ENCODE peak calls at places on chromosome 22, in seven cellular contexts. Y, L, B, V, O, X and I are unnamed samples.

GRCh38 chr22:19103881-19104821 is 18.1 kb downstream of the DGCR2 start:
- DNase-seq in Y (no peak), L (no peak), B (no peak), V (no peak), O (peak), X (peak), I (no peak)

GRCh38 chr22:43008509-43008908 is 6.4 kb downstream of the PACSIN2 start:
- DNase-seq in Y (no peak), L (no peak), B (no peak), V (no peak), O (no peak), X (no peak), I (no peak)

GRCh38 chr22:31833930-31834329 is 80.1 kb downstream of the DEPDC5 start:
- DNase-seq in Y (no peak), L (no peak), B (no peak), V (no peak), O (no peak), X (no peak), I (no peak)

GRCh38 chr22:31339148-31339832 is 6.9 kb downstream of the PATZ1 start:
- DNase-seq in Y (no peak), L (no peak), B (no peak), V (no peak), O (no peak), X (no peak), I (no peak)

GRCh38 chr22:28873183-28873964 is 10.0 kb upstream of the ZNRF3 start:
- DNase-seq in Y (no peak), L (no peak), B (no peak), V (no peak), O (no peak), X (no peak), I (no peak)

GRCh38 chr22:41458161-41458728 is 10.2 kb downstream of the PHF5A start:
- DNase-seq in Y (no peak), L (no peak), B (no peak), V (no peak), O (no peak), X (no peak), I (no peak)

GRCh38 chr22:27705391-27706080 is 96.0 kb downstream of the MN1 start:
- DNase-seq in Y (no peak), L (peak), B (no peak), V (no peak), O (no peak), X (no peak), I (no peak)

GRCh38 chr22:37427128-37427710 is at the start of gene ELFN2:
- DNase-seq in Y (no peak), L (no peak), B (peak), V (no peak), O (no peak), X (no peak), I (no peak)

GRCh38 chr22:39904864-39905263 is 4.0 kb downstream of the GRAP2 start:
- DNase-seq in Y (no peak), L (no peak), B (no peak), V (no peak), O (no peak), X (no peak), I (no peak)

GRCh38 chr22:29580200-29580810 is 608 bp downstream of the NIPSNAP1 start:
- DNase-seq in Y (peak), L (no peak), B (peak), V (no peak), O (no peak), X (no peak), I (no peak)

GRCh38 chr22:47376901-47377520 is 614.6 kb downstream of the TBC1D22A start:
- DNase-seq in Y (no peak), L (no peak), B (no peak), V (no peak), O (no peak), X (no peak), I (no peak)

GRCh38 chr22:29715705-29716104 is 4.1 kb upstream of the CABP7 start:
- DNase-seq in Y (no peak), L (no peak), B (no peak), V (no peak), O (no peak), X (no peak), I (no peak)

GRCh38 chr22:31230871-31231621 is 18.9 kb downstream of the LIMK2 start:
- DNase-seq in Y (peak), L (peak), B (no peak), V (no peak), O (peak), X (peak), I (peak)

GRCh38 chr22:29263791-29264216 is 4.0 kb downstream of the RHBDD3 start:
- DNase-seq in Y (no peak), L (no peak), B (no peak), V (no peak), O (no peak), X (no peak), I (no peak)

GRCh38 chr22:32971252-32971651 is 86.9 kb downstream of the SYN3 start:
- DNase-seq in Y (no peak), L (no peak), B (no peak), V (no peak), O (no peak), X (no peak), I (no peak)

GRCh38 chr22:19631899-19632670 is 82.2 kb upstream of the SEPTIN5 start:
- DNase-seq in Y (peak), L (peak), B (peak), V (peak), O (peak), X (no peak), I (no peak)

GRCh38 chr22:48927591-48927990 is 900.1 kb downstream of the BRD1 start:
- DNase-seq in Y (no peak), L (no peak), B (no peak), V (no peak), O (no peak), X (no peak), I (no peak)

GRCh38 chr22:46119093-46119728 is 31.1 kb upstream of the PPARA start:
- DNase-seq in Y (no peak), L (peak), B (no peak), V (no peak), O (no peak), X (no peak), I (no peak)

GRCh38 chr22:20595461-20595860 is 88.1 kb downstream of the MED15 start:
- DNase-seq in Y (no peak), L (no peak), B (no peak), V (no peak), O (no peak), X (no peak), I (no peak)

GRCh38 chr22:48754611-48755331 is 1072.9 kb downstream of the BRD1 start:
- DNase-seq in Y (no peak), L (no peak), B (peak), V (no peak), O (no peak), X (no peak), I (no peak)

GRCh38 chr22:27952091-27952490 is 33.0 kb upstream of the PITPNB start:
- DNase-seq in Y (no peak), L (peak), B (no peak), V (no peak), O (peak), X (no peak), I (no peak)

GRCh38 chr22:21923163-21923561 is 29.5 kb downstream of the PPM1F start:
- DNase-seq in Y (no peak), L (no peak), B (no peak), V (no peak), O (no peak), X (no peak), I (no peak)

GRCh38 chr22:32698926-32699619 is 102.4 kb upstream of the TIMP3 start:
- DNase-seq in Y (no peak), L (no peak), B (no peak), V (no peak), O (no peak), X (peak), I (no peak)